ENCODE peak calls at places on chromosomes 13 and 19, in seven cellular contexts. One of them, this sample, is unnamed.

GRCh38 chr19:9792191-9793050 is 23.9 kb upstream of the ZNF846 start:
- DNase-seq in right cardiac atrium: peak; percentile 97
- DNase-seq in tibial nerve: peak; percentile 94
- DNase-seq in fibroblast of lung: peak; percentile 93
- DNase-seq in fibroblast of pulmonary artery: peak; percentile 96
- DNase-seq in naive thymus-derived CD4-positive, alpha-beta T cell: peak; percentile 89
- DNase-seq in MM.1S: peak; percentile 81
- DNase-seq in this sample: peak; percentile 92

GRCh38 chr13:21501709-21502108 is 42.6 kb upstream of the ZDHHC20 start:
- DNase-seq in fibroblast of pulmonary artery: no peak
- DNase-seq in right cardiac atrium: no peak
- DNase-seq in tibial nerve: no peak
- DNase-seq in naive thymus-derived CD4-positive, alpha-beta T cell: no peak
- DNase-seq in fibroblast of lung: no peak
- DNase-seq in MM.1S: no peak
- DNase-seq in this sample: no peak

GRCh38 chr19:19997656-19998268 is 41.5 kb downstream of the ZNF682 start:
- DNase-seq in naive thymus-derived CD4-positive, alpha-beta T cell: peak; percentile 3
- DNase-seq in right cardiac atrium: peak; percentile 74
- DNase-seq in tibial nerve: no peak
- DNase-seq in fibroblast of lung: no peak
- DNase-seq in MM.1S: no peak
- DNase-seq in fibroblast of pulmonary artery: no peak
- DNase-seq in this sample: no peak

GRCh38 chr13:30395192-30396158 is 26.8 kb upstream of the UBE2L5 start:
- DNase-seq in right cardiac atrium: peak; percentile 94
- DNase-seq in tibial nerve: peak; percentile 93
- DNase-seq in fibroblast of lung: peak; percentile 97
- DNase-seq in naive thymus-derived CD4-positive, alpha-beta T cell: peak; percentile 73
- DNase-seq in fibroblast of pulmonary artery: peak; percentile 97
- DNase-seq in MM.1S: peak; percentile 78
- DNase-seq in this sample: peak; percentile 90

GRCh38 chr13:110915874-110916670 is 1.2 kb upstream of the ANKRD10 start:
- DNase-seq in MM.1S: no peak
- DNase-seq in tibial nerve: no peak
- DNase-seq in fibroblast of pulmonary artery: peak; percentile 73
- DNase-seq in fibroblast of lung: peak; percentile 69
- DNase-seq in right cardiac atrium: no peak
- DNase-seq in naive thymus-derived CD4-positive, alpha-beta T cell: no peak
- DNase-seq in this sample: no peak

GRCh38 chr13:58598241-58598640 is 966.7 kb downstream of the PCDH17 start:
- DNase-seq in naive thymus-derived CD4-positive, alpha-beta T cell: no peak
- DNase-seq in tibial nerve: no peak
- DNase-seq in fibroblast of lung: no peak
- DNase-seq in MM.1S: no peak
- DNase-seq in right cardiac atrium: no peak
- DNase-seq in fibroblast of pulmonary artery: no peak
- DNase-seq in this sample: no peak

GRCh38 chr13:114017028-114017630 is 43.3 kb upstream of the C13orf46 start:
- DNase-seq in MM.1S: no peak
- DNase-seq in tibial nerve: no peak
- DNase-seq in naive thymus-derived CD4-positive, alpha-beta T cell: no peak
- DNase-seq in right cardiac atrium: peak; percentile 56
- DNase-seq in fibroblast of pulmonary artery: peak; percentile 44
- DNase-seq in fibroblast of lung: peak; percentile 50
- DNase-seq in this sample: no peak

GRCh38 chr19:12995596-12996541 is 594 bp downstream of the NFIX start:
- DNase-seq in naive thymus-derived CD4-positive, alpha-beta T cell: no peak
- DNase-seq in MM.1S: no peak
- DNase-seq in fibroblast of pulmonary artery: peak; percentile 43
- DNase-seq in tibial nerve: no peak
- DNase-seq in fibroblast of lung: peak; percentile 36
- DNase-seq in right cardiac atrium: peak; percentile 81
- DNase-seq in this sample: no peak

GRCh38 chr19:18648971-18649310 is 12.1 kb downstream of the KLHL26 start:
- DNase-seq in tibial nerve: no peak
- DNase-seq in fibroblast of pulmonary artery: no peak
- DNase-seq in fibroblast of lung: no peak
- DNase-seq in MM.1S: no peak
- DNase-seq in right cardiac atrium: peak; percentile 80
- DNase-seq in naive thymus-derived CD4-positive, alpha-beta T cell: no peak
- DNase-seq in this sample: no peak
- H3K4me3 ChIP-seq in tibial nerve: no peak overlapping the region
- H3K4me3 ChIP-seq in fibroblast of pulmonary artery: no peak overlapping the region
- H3K4me3 ChIP-seq in fibroblast of lung: no peak overlapping the region
- H3K4me3 ChIP-seq in MM.1S: no peak overlapping the region
- H3K4me3 ChIP-seq in right cardiac atrium: no peak overlapping the region
- H3K4me3 ChIP-seq in naive thymus-derived CD4-positive, alpha-beta T cell: no peak overlapping the region
- H3K4me3 ChIP-seq in this sample: no peak overlapping the region

GRCh38 chr13:112963641-112964040 is 5.4 kb upstream of the MCF2L start:
- DNase-seq in tibial nerve: no peak
- DNase-seq in naive thymus-derived CD4-positive, alpha-beta T cell: no peak
- DNase-seq in right cardiac atrium: peak; percentile 30
- DNase-seq in MM.1S: no peak
- DNase-seq in fibroblast of lung: no peak
- DNase-seq in fibroblast of pulmonary artery: no peak
- DNase-seq in this sample: no peak
- H3K4me3 ChIP-seq in tibial nerve: no peak overlapping the region
- H3K4me3 ChIP-seq in naive thymus-derived CD4-positive, alpha-beta T cell: no peak overlapping the region
- H3K4me3 ChIP-seq in right cardiac atrium: no peak overlapping the region
- H3K4me3 ChIP-seq in MM.1S: no peak overlapping the region
- H3K4me3 ChIP-seq in fibroblast of lung: no peak overlapping the region
- H3K4me3 ChIP-seq in fibroblast of pulmonary artery: no peak overlapping the region
- H3K4me3 ChIP-seq in this sample: no peak overlapping the region

GRCh38 chr13:99585609-99586008 is 84.3 kb downstream of the TM9SF2 start:
- DNase-seq in fibroblast of lung: no peak
- DNase-seq in MM.1S: no peak
- DNase-seq in fibroblast of pulmonary artery: peak; percentile 27
- DNase-seq in right cardiac atrium: no peak
- DNase-seq in naive thymus-derived CD4-positive, alpha-beta T cell: no peak
- DNase-seq in tibial nerve: no peak
- DNase-seq in this sample: no peak

GRCh38 chr13:99587893-99588606 is 86.8 kb downstream of the TM9SF2 start:
- DNase-seq in naive thymus-derived CD4-positive, alpha-beta T cell: no peak
- DNase-seq in fibroblast of lung: no peak
- DNase-seq in MM.1S: no peak
- DNase-seq in fibroblast of pulmonary artery: no peak
- DNase-seq in right cardiac atrium: no peak
- DNase-seq in tibial nerve: no peak
- DNase-seq in this sample: no peak

GRCh38 chr13:99590519-99591011 is 89.3 kb downstream of the TM9SF2 start:
- DNase-seq in right cardiac atrium: no peak
- DNase-seq in MM.1S: no peak
- DNase-seq in fibroblast of pulmonary artery: peak; percentile 73
- DNase-seq in fibroblast of lung: peak; percentile 74
- DNase-seq in tibial nerve: no peak
- DNase-seq in naive thymus-derived CD4-positive, alpha-beta T cell: no peak
- DNase-seq in this sample: peak; percentile 14

GRCh38 chr13:99589575-99589974 is 88.3 kb downstream of the TM9SF2 start:
- DNase-seq in naive thymus-derived CD4-positive, alpha-beta T cell: no peak
- DNase-seq in fibroblast of lung: no peak
- DNase-seq in MM.1S: no peak
- DNase-seq in fibroblast of pulmonary artery: no peak
- DNase-seq in tibial nerve: no peak
- DNase-seq in right cardiac atrium: no peak
- DNase-seq in this sample: no peak
- H3K4me3 ChIP-seq in naive thymus-derived CD4-positive, alpha-beta T cell: no peak overlapping the region
- H3K4me3 ChIP-seq in fibroblast of lung: no peak overlapping the region
- H3K4me3 ChIP-seq in MM.1S: no peak overlapping the region
- H3K4me3 ChIP-seq in fibroblast of pulmonary artery: no peak overlapping the region
- H3K4me3 ChIP-seq in tibial nerve: no peak overlapping the region
- H3K4me3 ChIP-seq in right cardiac atrium: no peak overlapping the region
- H3K4me3 ChIP-seq in this sample: no peak overlapping the region

GRCh38 chr13:50085063-50085462 is 69.8 kb downstream of the KCNRG start:
- DNase-seq in MM.1S: no peak
- DNase-seq in right cardiac atrium: no peak
- DNase-seq in tibial nerve: no peak
- DNase-seq in naive thymus-derived CD4-positive, alpha-beta T cell: no peak
- DNase-seq in fibroblast of pulmonary artery: peak; percentile 68
- DNase-seq in fibroblast of lung: peak; percentile 71
- DNase-seq in this sample: no peak
- H3K4me3 ChIP-seq in MM.1S: no peak overlapping the region
- H3K4me3 ChIP-seq in right cardiac atrium: peak overlapping the region; percentile 44
- H3K4me3 ChIP-seq in tibial nerve: peak overlapping the region; percentile 13
- H3K4me3 ChIP-seq in naive thymus-derived CD4-positive, alpha-beta T cell: no peak overlapping the region
- H3K4me3 ChIP-seq in fibroblast of pulmonary artery: peak overlapping the region; percentile 37
- H3K4me3 ChIP-seq in fibroblast of lung: peak overlapping the region; percentile 35
- H3K4me3 ChIP-seq in this sample: no peak overlapping the region

DNA sequence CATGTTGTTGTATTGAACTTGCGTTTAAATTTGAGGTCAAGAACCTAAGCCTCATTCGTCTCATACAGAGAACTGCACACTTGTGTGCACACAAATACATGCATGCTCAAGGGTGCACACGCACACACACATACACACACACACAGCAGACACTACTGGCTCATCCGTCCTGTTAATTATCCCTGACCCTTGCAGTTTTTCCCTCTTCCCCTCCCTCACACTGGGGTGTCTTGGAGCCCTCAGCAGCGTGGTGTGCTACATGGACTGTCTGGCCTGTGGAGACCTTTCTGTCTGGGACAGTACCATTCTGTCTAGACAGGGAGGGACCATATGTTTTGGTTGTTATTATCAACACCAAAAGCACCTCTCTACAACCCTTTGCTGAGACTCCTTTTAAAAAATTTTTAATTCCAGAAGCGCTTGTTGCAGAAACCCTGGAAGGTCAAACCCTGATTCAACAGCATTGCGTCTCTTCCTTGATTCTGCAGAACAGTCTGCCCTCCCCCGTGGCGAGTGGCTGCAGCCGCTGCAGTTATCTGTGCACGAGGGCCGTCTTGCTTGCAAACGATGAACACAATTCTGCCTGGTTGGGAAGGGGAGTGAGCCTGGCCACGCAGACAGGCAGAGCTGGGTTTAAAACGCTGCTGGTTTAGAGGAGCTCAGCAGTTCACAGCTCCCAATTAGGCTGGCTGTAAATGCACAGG is 374.0 kb downstream of the IRS2 start:
- DNase-seq in right cardiac atrium: peak; percentile 81
- DNase-seq in MM.1S: no peak
- DNase-seq in fibroblast of pulmonary artery: peak; percentile 49
- DNase-seq in fibroblast of lung: peak; percentile 36
- DNase-seq in naive thymus-derived CD4-positive, alpha-beta T cell: no peak
- DNase-seq in tibial nerve: no peak
- DNase-seq in this sample: no peak
- H3K4me3 ChIP-seq in right cardiac atrium: no peak overlapping the region
- H3K4me3 ChIP-seq in MM.1S: no peak overlapping the region
- H3K4me3 ChIP-seq in fibroblast of pulmonary artery: no peak overlapping the region
- H3K4me3 ChIP-seq in fibroblast of lung: no peak overlapping the region
- H3K4me3 ChIP-seq in naive thymus-derived CD4-positive, alpha-beta T cell: no peak overlapping the region
- H3K4me3 ChIP-seq in tibial nerve: no peak overlapping the region
- H3K4me3 ChIP-seq in this sample: no peak overlapping the region

DNA sequence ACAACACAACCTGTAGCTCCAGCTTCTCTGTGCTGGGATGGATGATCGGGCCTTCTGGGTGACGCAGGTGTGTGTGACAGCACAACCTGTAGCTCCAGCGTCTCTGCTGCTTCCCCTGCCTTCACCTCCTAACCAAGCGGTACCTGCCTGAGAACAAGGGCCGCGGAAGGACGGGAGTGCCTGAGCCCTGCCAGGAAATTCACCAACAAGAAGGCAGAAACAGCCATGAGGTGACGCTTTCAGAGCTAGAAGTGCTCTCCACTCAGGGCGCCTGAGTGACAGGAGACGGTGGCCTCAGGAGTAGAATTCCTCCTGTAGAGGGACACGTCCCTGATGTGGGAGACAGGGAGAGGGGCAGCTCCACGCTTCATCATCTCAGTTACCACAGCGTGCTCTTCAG is 17.4 kb downstream of the ZNF331 start:
- DNase-seq in fibroblast of lung: no peak
- DNase-seq in right cardiac atrium: no peak
- DNase-seq in MM.1S: no peak
- DNase-seq in naive thymus-derived CD4-positive, alpha-beta T cell: no peak
- DNase-seq in fibroblast of pulmonary artery: no peak
- DNase-seq in tibial nerve: no peak
- DNase-seq in this sample: no peak
- H3K4me3 ChIP-seq in fibroblast of lung: no peak overlapping the region
- H3K4me3 ChIP-seq in right cardiac atrium: no peak overlapping the region
- H3K4me3 ChIP-seq in MM.1S: no peak overlapping the region
- H3K4me3 ChIP-seq in naive thymus-derived CD4-positive, alpha-beta T cell: peak overlapping the region; percentile 67
- H3K4me3 ChIP-seq in fibroblast of pulmonary artery: peak overlapping the region; percentile 63
- H3K4me3 ChIP-seq in tibial nerve: peak overlapping the region; percentile 57
- H3K4me3 ChIP-seq in this sample: no peak overlapping the region

GRCh38 chr19:7869910-7870511 is 4.2 kb downstream of the PRR36 start:
- DNase-seq in naive thymus-derived CD4-positive, alpha-beta T cell: peak; percentile 60
- DNase-seq in MM.1S: peak; percentile 56
- DNase-seq in right cardiac atrium: peak; percentile 87
- DNase-seq in fibroblast of pulmonary artery: peak; percentile 23
- DNase-seq in tibial nerve: no peak
- DNase-seq in fibroblast of lung: no peak
- DNase-seq in this sample: peak; percentile 82

GRCh38 chr19:7869453-7869909 is 4.7 kb downstream of the PRR36 start:
- DNase-seq in fibroblast of pulmonary artery: peak; percentile 40
- DNase-seq in naive thymus-derived CD4-positive, alpha-beta T cell: peak; percentile 86
- DNase-seq in tibial nerve: no peak
- DNase-seq in MM.1S: peak; percentile 78
- DNase-seq in right cardiac atrium: peak; percentile 86
- DNase-seq in fibroblast of lung: peak; percentile 25
- DNase-seq in this sample: no peak

GRCh38 chr19:7871530-7872305 is 2.5 kb downstream of the PRR36 start:
- DNase-seq in right cardiac atrium: peak; percentile 95
- DNase-seq in fibroblast of pulmonary artery: peak; percentile 95
- DNase-seq in tibial nerve: peak; percentile 55
- DNase-seq in naive thymus-derived CD4-positive, alpha-beta T cell: peak; percentile 84
- DNase-seq in MM.1S: no peak
- DNase-seq in fibroblast of lung: peak; percentile 92
- DNase-seq in this sample: peak; percentile 68

GRCh38 chr19:7871280-7871529 is 3.0 kb downstream of the PRR36 start:
- DNase-seq in fibroblast of pulmonary artery: no peak
- DNase-seq in tibial nerve: no peak
- DNase-seq in naive thymus-derived CD4-positive, alpha-beta T cell: no peak
- DNase-seq in MM.1S: no peak
- DNase-seq in fibroblast of lung: no peak
- DNase-seq in right cardiac atrium: no peak
- DNase-seq in this sample: no peak

GRCh38 chr19:7870571-7871279 is 3.5 kb downstream of the PRR36 start:
- DNase-seq in naive thymus-derived CD4-positive, alpha-beta T cell: peak; percentile 56
- DNase-seq in fibroblast of lung: peak; percentile 10
- DNase-seq in right cardiac atrium: peak; percentile 87
- DNase-seq in fibroblast of pulmonary artery: peak; percentile 36
- DNase-seq in MM.1S: peak; percentile 78
- DNase-seq in tibial nerve: no peak
- DNase-seq in this sample: peak; percentile 86
- H3K4me3 ChIP-seq in naive thymus-derived CD4-positive, alpha-beta T cell: no peak overlapping the region
- H3K4me3 ChIP-seq in fibroblast of lung: no peak overlapping the region
- H3K4me3 ChIP-seq in right cardiac atrium: no peak overlapping the region
- H3K4me3 ChIP-seq in fibroblast of pulmonary artery: no peak overlapping the region
- H3K4me3 ChIP-seq in MM.1S: no peak overlapping the region
- H3K4me3 ChIP-seq in tibial nerve: no peak overlapping the region
- H3K4me3 ChIP-seq in this sample: no peak overlapping the region

This sample was measured in Jurkat, Clone E6-1.